ENCODE peak calls at places on chromosomes 12 and 14, in four cellular contexts. One of them, this sample, is unnamed.

GRCh38 chr14:35368139-35368460 is 36.4 kb downstream of the NFKBIA start:
- DNase-seq in T-helper 2 cell treated with Interferon-gamma antibody and Interleukin-4, amounts not matched to agents 5 μg/mL and 100 μg/mL, for 36 hours: no peak
- DNase-seq in keratinocyte: no peak
- DNase-seq in fibroblast of the aortic adventitia: no peak
- DNase-seq in this sample: no peak

GRCh38 chr14:102012336-102012735 is 48.0 kb downstream of the DYNC1H1 start:
- DNase-seq in T-helper 2 cell treated with Interferon-gamma antibody and Interleukin-4, amounts not matched to agents 5 μg/mL and 100 μg/mL, for 36 hours: no peak
- DNase-seq in keratinocyte: no peak
- DNase-seq in fibroblast of the aortic adventitia: no peak
- DNase-seq in this sample: no peak

GRCh38 chr12:77834618-77835017 is 3.9 kb downstream of the NAV3 start:
- DNase-seq in T-helper 2 cell treated with Interferon-gamma antibody and Interleukin-4, amounts not matched to agents 5 μg/mL and 100 μg/mL, for 36 hours: no peak
- DNase-seq in fibroblast of the aortic adventitia: no peak
- DNase-seq in keratinocyte: no peak
- DNase-seq in this sample: no peak

GRCh38 chr14:36591482-36591881 is 9.1 kb upstream of the NKX2-8 start:
- DNase-seq in keratinocyte: no peak
- DNase-seq in T-helper 2 cell treated with Interferon-gamma antibody and Interleukin-4, amounts not matched to agents 5 μg/mL and 100 μg/mL, for 36 hours: no peak
- DNase-seq in fibroblast of the aortic adventitia: no peak
- DNase-seq in this sample: no peak

GRCh38 chr12:133063556-133063955 is 17.2 kb upstream of the ZNF140 start:
- DNase-seq in T-helper 2 cell treated with Interferon-gamma antibody and Interleukin-4, amounts not matched to agents 5 μg/mL and 100 μg/mL, for 36 hours: no peak
- DNase-seq in fibroblast of the aortic adventitia: no peak
- DNase-seq in keratinocyte: no peak
- DNase-seq in this sample: no peak

GRCh38 chr14:78758333-78758732 is 588.2 kb downstream of the NRXN3 start:
- DNase-seq in keratinocyte: no peak
- DNase-seq in fibroblast of the aortic adventitia: peak; percentile 31
- DNase-seq in T-helper 2 cell treated with Interferon-gamma antibody and Interleukin-4, amounts not matched to agents 5 μg/mL and 100 μg/mL, for 36 hours: no peak
- DNase-seq in this sample: peak; percentile 3

GRCh38 chr14:22850944-22851790 is 14.8 kb downstream of the MMP14 start:
- DNase-seq in keratinocyte: peak; percentile 78
- DNase-seq in fibroblast of the aortic adventitia: peak; percentile 96
- DNase-seq in T-helper 2 cell treated with Interferon-gamma antibody and Interleukin-4, amounts not matched to agents 5 μg/mL and 100 μg/mL, for 36 hours: peak; percentile 44
- DNase-seq in this sample: peak; percentile 96

GRCh38 chr14:56145965-56146364 is 27.8 kb downstream of the PELI2 start:
- DNase-seq in T-helper 2 cell treated with Interferon-gamma antibody and Interleukin-4, amounts not matched to agents 5 μg/mL and 100 μg/mL, for 36 hours: peak; percentile 23
- DNase-seq in fibroblast of the aortic adventitia: peak; percentile 64
- DNase-seq in keratinocyte: no peak
- DNase-seq in this sample: peak; percentile 32

GRCh38 chr12:6452908-6453630 is 1.2 kb downstream of the TAPBPL start:
- DNase-seq in keratinocyte: no peak
- DNase-seq in T-helper 2 cell treated with Interferon-gamma antibody and Interleukin-4, amounts not matched to agents 5 μg/mL and 100 μg/mL, for 36 hours: no peak
- DNase-seq in fibroblast of the aortic adventitia: no peak
- DNase-seq in this sample: no peak

GRCh38 chr12:25585662-25586061 is 32.6 kb upstream of the LMNTD1 start:
- DNase-seq in keratinocyte: no peak
- DNase-seq in T-helper 2 cell treated with Interferon-gamma antibody and Interleukin-4, amounts not matched to agents 5 μg/mL and 100 μg/mL, for 36 hours: no peak
- DNase-seq in fibroblast of the aortic adventitia: no peak
- DNase-seq in this sample: no peak

GRCh38 chr14:58072288-58073071 is 79.5 kb downstream of the ARMH4 start:
- DNase-seq in keratinocyte: no peak
- DNase-seq in fibroblast of the aortic adventitia: peak; percentile 88
- DNase-seq in T-helper 2 cell treated with Interferon-gamma antibody and Interleukin-4, amounts not matched to agents 5 μg/mL and 100 μg/mL, for 36 hours: peak; percentile 14
- DNase-seq in this sample: peak; percentile 71

GRCh38 chr12:88923631-88924030 is 343.4 kb upstream of the KITLG start:
- DNase-seq in keratinocyte: no peak
- DNase-seq in T-helper 2 cell treated with Interferon-gamma antibody and Interleukin-4, amounts not matched to agents 5 μg/mL and 100 μg/mL, for 36 hours: no peak
- DNase-seq in fibroblast of the aortic adventitia: no peak
- DNase-seq in this sample: no peak

GRCh38 chr12:93145086-93145485 is 216.0 kb upstream of the EEA1 start:
- DNase-seq in T-helper 2 cell treated with Interferon-gamma antibody and Interleukin-4, amounts not matched to agents 5 μg/mL and 100 μg/mL, for 36 hours: no peak
- DNase-seq in keratinocyte: no peak
- DNase-seq in fibroblast of the aortic adventitia: no peak
- DNase-seq in this sample: no peak

GRCh38 chr14:69983317-69983716 is 104.1 kb downstream of the SMOC1 start:
- DNase-seq in fibroblast of the aortic adventitia: no peak
- DNase-seq in keratinocyte: no peak
- DNase-seq in T-helper 2 cell treated with Interferon-gamma antibody and Interleukin-4, amounts not matched to agents 5 μg/mL and 100 μg/mL, for 36 hours: no peak
- DNase-seq in this sample: no peak

GRCh38 chr12:79409562-79409961 is 281.2 kb downstream of the PAWR start:
- DNase-seq in fibroblast of the aortic adventitia: peak; percentile 90
- DNase-seq in keratinocyte: no peak
- DNase-seq in T-helper 2 cell treated with Interferon-gamma antibody and Interleukin-4, amounts not matched to agents 5 μg/mL and 100 μg/mL, for 36 hours: no peak
- DNase-seq in this sample: peak; percentile 59

GRCh38 chr14:78448483-78449094 is 278.4 kb downstream of the NRXN3 start:
- DNase-seq in keratinocyte: no peak
- DNase-seq in fibroblast of the aortic adventitia: peak; percentile 34
- DNase-seq in T-helper 2 cell treated with Interferon-gamma antibody and Interleukin-4, amounts not matched to agents 5 μg/mL and 100 μg/mL, for 36 hours: peak; percentile 13
- DNase-seq in this sample: peak; percentile 1

GRCh38 chr12:25950329-25951115 is 8.0 kb upstream of the RASSF8 start:
- DNase-seq in keratinocyte: no peak
- DNase-seq in T-helper 2 cell treated with Interferon-gamma antibody and Interleukin-4, amounts not matched to agents 5 μg/mL and 100 μg/mL, for 36 hours: no peak
- DNase-seq in fibroblast of the aortic adventitia: no peak
- DNase-seq in this sample: no peak

GRCh38 chr12:87439990-87440827 is 589.0 kb downstream of the C12orf50 start:
- DNase-seq in T-helper 2 cell treated with Interferon-gamma antibody and Interleukin-4, amounts not matched to agents 5 μg/mL and 100 μg/mL, for 36 hours: no peak
- DNase-seq in keratinocyte: peak; percentile 83
- DNase-seq in fibroblast of the aortic adventitia: peak; percentile 96
- DNase-seq in this sample: peak; percentile 95

GRCh38 chr14:89351364-89351957 is 65.6 kb downstream of the FOXN3 start:
- DNase-seq in fibroblast of the aortic adventitia: peak; percentile 33
- DNase-seq in keratinocyte: no peak
- DNase-seq in T-helper 2 cell treated with Interferon-gamma antibody and Interleukin-4, amounts not matched to agents 5 μg/mL and 100 μg/mL, for 36 hours: no peak
- DNase-seq in this sample: no peak

GRCh38 chr12:75939016-75939642 is 92.4 kb downstream of the PHLDA1 start:
- DNase-seq in keratinocyte: no peak
- DNase-seq in T-helper 2 cell treated with Interferon-gamma antibody and Interleukin-4, amounts not matched to agents 5 μg/mL and 100 μg/mL, for 36 hours: no peak
- DNase-seq in fibroblast of the aortic adventitia: no peak
- DNase-seq in this sample: peak; percentile 82

GRCh38 chr12:47887529-47887928 is 17.3 kb downstream of the VDR start:
- DNase-seq in T-helper 2 cell treated with Interferon-gamma antibody and Interleukin-4, amounts not matched to agents 5 μg/mL and 100 μg/mL, for 36 hours: no peak
- DNase-seq in fibroblast of the aortic adventitia: no peak
- DNase-seq in keratinocyte: no peak
- DNase-seq in this sample: no peak

GRCh38 chr12:91636721-91637120 is 454.1 kb upstream of the DCN start:
- DNase-seq in fibroblast of the aortic adventitia: no peak
- DNase-seq in keratinocyte: no peak
- DNase-seq in T-helper 2 cell treated with Interferon-gamma antibody and Interleukin-4, amounts not matched to agents 5 μg/mL and 100 μg/mL, for 36 hours: no peak
- DNase-seq in this sample: no peak

GRCh38 chr12:4322789-4323188 is 1.8 kb downstream of the TIGAR start:
- DNase-seq in T-helper 2 cell treated with Interferon-gamma antibody and Interleukin-4, amounts not matched to agents 5 μg/mL and 100 μg/mL, for 36 hours: no peak
- DNase-seq in keratinocyte: no peak
- DNase-seq in fibroblast of the aortic adventitia: no peak
- DNase-seq in this sample: no peak

GRCh38 chr12:10392394-10392930 is 2.6 kb upstream of the KLRK1 start:
- DNase-seq in keratinocyte: peak; percentile 58
- DNase-seq in T-helper 2 cell treated with Interferon-gamma antibody and Interleukin-4, amounts not matched to agents 5 μg/mL and 100 μg/mL, for 36 hours: no peak
- DNase-seq in fibroblast of the aortic adventitia: peak; percentile 96
- DNase-seq in this sample: peak; percentile 87

GRCh38 chr12:106429043-106429552 is 71.5 kb downstream of the POLR3B start:
- DNase-seq in keratinocyte: no peak
- DNase-seq in fibroblast of the aortic adventitia: peak; percentile 39
- DNase-seq in T-helper 2 cell treated with Interferon-gamma antibody and Interleukin-4, amounts not matched to agents 5 μg/mL and 100 μg/mL, for 36 hours: no peak
- DNase-seq in this sample: no peak

GRCh38 chr14:85731198-85731597 is 201.3 kb downstream of the FLRT2 start:
- DNase-seq in fibroblast of the aortic adventitia: peak; percentile 73
- DNase-seq in keratinocyte: no peak
- DNase-seq in T-helper 2 cell treated with Interferon-gamma antibody and Interleukin-4, amounts not matched to agents 5 μg/mL and 100 μg/mL, for 36 hours: no peak
- DNase-seq in this sample: peak; percentile 80

GRCh38 chr14:102770147-102770909 is 6.9 kb upstream of the TRAF3 start:
- DNase-seq in fibroblast of the aortic adventitia: no peak
- DNase-seq in keratinocyte: no peak
- DNase-seq in T-helper 2 cell treated with Interferon-gamma antibody and Interleukin-4, amounts not matched to agents 5 μg/mL and 100 μg/mL, for 36 hours: no peak
- DNase-seq in this sample: no peak

GRCh38 chr14:101865288-101865687 is 99.1 kb upstream of the DYNC1H1 start:
- DNase-seq in T-helper 2 cell treated with Interferon-gamma antibody and Interleukin-4, amounts not matched to agents 5 μg/mL and 100 μg/mL, for 36 hours: no peak
- DNase-seq in keratinocyte: no peak
- DNase-seq in fibroblast of the aortic adventitia: no peak
- DNase-seq in this sample: no peak

GRCh38 chr12:105983622-105984325 is 155.0 kb downstream of the NUAK1 start:
- DNase-seq in fibroblast of the aortic adventitia: peak; percentile 72
- DNase-seq in keratinocyte: peak; percentile 96
- DNase-seq in T-helper 2 cell treated with Interferon-gamma antibody and Interleukin-4, amounts not matched to agents 5 μg/mL and 100 μg/mL, for 36 hours: no peak
- DNase-seq in this sample: peak; percentile 77

GRCh38 chr12:108825205-108825950 is 32.0 kb downstream of the SSH1 start:
- DNase-seq in T-helper 2 cell treated with Interferon-gamma antibody and Interleukin-4, amounts not matched to agents 5 μg/mL and 100 μg/mL, for 36 hours: peak; percentile 27
- DNase-seq in keratinocyte: no peak
- DNase-seq in fibroblast of the aortic adventitia: peak; percentile 65
- DNase-seq in this sample: peak; percentile 95

GRCh38 chr12:132465269-132466190 is 24.4 kb upstream of the FBRSL1 start:
- DNase-seq in T-helper 2 cell treated with Interferon-gamma antibody and Interleukin-4, amounts not matched to agents 5 μg/mL and 100 μg/mL, for 36 hours: no peak
- DNase-seq in keratinocyte: no peak
- DNase-seq in fibroblast of the aortic adventitia: no peak
- DNase-seq in this sample: no peak

GRCh38 chr14:36619853-36620252 is 37.4 kb upstream of the NKX2-8 start:
- DNase-seq in T-helper 2 cell treated with Interferon-gamma antibody and Interleukin-4, amounts not matched to agents 5 μg/mL and 100 μg/mL, for 36 hours: no peak
- DNase-seq in keratinocyte: no peak
- DNase-seq in fibroblast of the aortic adventitia: no peak
- DNase-seq in this sample: no peak

GRCh38 chr12:98894412-98895085 is 249.5 kb downstream of the APAF1 start:
- DNase-seq in keratinocyte: no peak
- DNase-seq in fibroblast of the aortic adventitia: no peak
- DNase-seq in T-helper 2 cell treated with Interferon-gamma antibody and Interleukin-4, amounts not matched to agents 5 μg/mL and 100 μg/mL, for 36 hours: no peak
- DNase-seq in this sample: no peak

GRCh38 chr12:120647375-120647755 is 6.9 kb downstream of the CABP1 start:
- DNase-seq in T-helper 2 cell treated with Interferon-gamma antibody and Interleukin-4, amounts not matched to agents 5 μg/mL and 100 μg/mL, for 36 hours: no peak
- DNase-seq in fibroblast of the aortic adventitia: no peak
- DNase-seq in keratinocyte: no peak
- DNase-seq in this sample: no peak

GRCh38 chr12:89390802-89391673 is 38.7 kb upstream of the DUSP6 start:
- DNase-seq in T-helper 2 cell treated with Interferon-gamma antibody and Interleukin-4, amounts not matched to agents 5 μg/mL and 100 μg/mL, for 36 hours: peak; percentile 24
- DNase-seq in fibroblast of the aortic adventitia: peak; percentile 75
- DNase-seq in keratinocyte: no peak
- DNase-seq in this sample: peak; percentile 95

GRCh38 chr12:32549675-32550079 is 129.4 kb upstream of the DNM1L start:
- DNase-seq in keratinocyte: no peak
- DNase-seq in T-helper 2 cell treated with Interferon-gamma antibody and Interleukin-4, amounts not matched to agents 5 μg/mL and 100 μg/mL, for 36 hours: no peak
- DNase-seq in fibroblast of the aortic adventitia: peak; percentile 76
- DNase-seq in this sample: peak; percentile 58

GRCh38 chr12:122203301-122203967 is at the start of gene B3GNT4:
- DNase-seq in keratinocyte: no peak
- DNase-seq in fibroblast of the aortic adventitia: peak; percentile 41
- DNase-seq in T-helper 2 cell treated with Interferon-gamma antibody and Interleukin-4, amounts not matched to agents 5 μg/mL and 100 μg/mL, for 36 hours: peak; percentile 61
- DNase-seq in this sample: peak; percentile 57

This sample was measured in mesenchymal stem cell.